ENCODE peak calls at places on chromosomes 2 and 18, in seven cellular contexts. X is stimulated activated CD8-positive, alpha-beta memory T cell treated with anti-CD3 and anti-CD28 coated beads, Interleukin-15, amount 100 ng/mL, for 48 hours; Y is amniotic stem cell; O is A673; G is heart right ventricle; U is lower leg skin; T is breast epithelium. H is an unnamed sample.

GRCh38 chr2:61620244-61621159 is 82.3 kb upstream of the XPO1 start:
- DNase-seq in X (no peak), Y (peak; percentile 1), O (peak; percentile 39), G (no peak), U (no peak), T (no peak), H (no peak)

GRCh38 chr2:203040966-203041521 is 26.4 kb downstream of the NBEAL1 start:
- DNase-seq in X (no peak), Y (no peak), O (no peak), G (no peak), U (no peak), T (no peak), H (peak; percentile 58)

GRCh38 chr2:84057917-84058316 is 401.2 kb downstream of the SUCLG1 start:
- DNase-seq in X (no peak), Y (no peak), O (no peak), G (no peak), U (no peak), T (no peak), H (no peak)

GRCh38 chr2:12717988-12718661 is 1.4 kb downstream of the TRIB2 start:
- DNase-seq in X (no peak), Y (peak; percentile 9), O (peak; percentile 65), G (no peak), U (no peak), T (no peak), H (peak; percentile 31)

GRCh38 chr2:37026050-37026449 is 58.1 kb downstream of the HEATR5B start:
- DNase-seq in X (no peak), Y (no peak), O (peak; percentile 40), G (no peak), U (no peak), T (no peak), H (no peak)

GRCh38 chr18:70195852-70196434 is 9.5 kb downstream of the RTTN start:
- DNase-seq in X (no peak), Y (peak; percentile 33), O (peak; percentile 57), G (no peak), U (no peak), T (no peak), H (no peak)

GRCh38 chr2:86455181-86455580 is 14.0 kb downstream of the KDM3A start:
- DNase-seq in X (no peak), Y (no peak), O (no peak), G (no peak), U (no peak), T (no peak), H (no peak)

GRCh38 chr18:63025251-63025710 is 294.3 kb downstream of the BCL2 start:
- DNase-seq in X (no peak), Y (no peak), O (peak; percentile 63), G (no peak), U (no peak), T (peak; percentile 61), H (peak; percentile 31)

GRCh38 chr2:7437716-7438648 is 520.8 kb downstream of the RNF144A start:
- DNase-seq in X (no peak), Y (no peak), O (no peak), G (no peak), U (no peak), T (no peak), H (no peak)

GRCh38 chr2:204264068-204264693 is 281.1 kb upstream of the PARD3B start:
- DNase-seq in X (no peak), Y (no peak), O (peak; percentile 62), G (no peak), U (no peak), T (no peak), H (no peak)

GRCh38 chr2:100260712-100261620 is 61.3 kb downstream of the LONRF2 start:
- DNase-seq in X (no peak), Y (peak; percentile 60), O (peak; percentile 39), G (peak; percentile 61), U (peak; percentile 53), T (peak; percentile 70), H (peak; percentile 41)

GRCh38 chr18:9868857-9869712 is 16.7 kb upstream of the TXNDC2 start:
- DNase-seq in X (no peak), Y (no peak), O (no peak), G (no peak), U (no peak), T (no peak), H (no peak)

GRCh38 chr2:104853926-104854506 is at the start of gene POU3F3:
- DNase-seq in X (peak; percentile 40), Y (no peak), O (peak; percentile 94), G (peak; percentile 51), U (peak; percentile 87), T (no peak), H (peak; percentile 73)

GRCh38 chr2:152505495-152505906 is 170.5 kb downstream of the FMNL2 start:
- DNase-seq in X (no peak), Y (no peak), O (no peak), G (peak; percentile 25), U (peak; percentile 49), T (no peak), H (no peak)

GRCh38 chr2:178331474-178332431 is 119.2 kb downstream of the PRKRA start:
- DNase-seq in X (no peak), Y (no peak), O (no peak), G (no peak), U (peak; percentile 48), T (no peak), H (no peak)

GRCh38 chr2:147945660-147946059 is 74.9 kb downstream of the ORC4 start:
- DNase-seq in X (no peak), Y (no peak), O (peak; percentile 9), G (no peak), U (no peak), T (no peak), H (no peak)

GRCh38 chr2:233845301-233846060 is 8.9 kb downstream of the HJURP start:
- DNase-seq in X (no peak), Y (no peak), O (no peak), G (no peak), U (no peak), T (no peak), H (no peak)

GRCh38 chr18:35982404-35983114 is 10.1 kb downstream of the RMP24 start:
- DNase-seq in X (no peak), Y (peak; percentile 29), O (peak; percentile 6), G (no peak), U (no peak), T (no peak), H (no peak)

GRCh38 chr2:67260348-67261277 is 136.5 kb upstream of the ETAA1 start:
- DNase-seq in X (no peak), Y (peak; percentile 95), O (no peak), G (peak; percentile 34), U (peak; percentile 60), T (no peak), H (peak; percentile 68)

GRCh38 chr2:218876562-218877219 is 4.0 kb upstream of the WNT10A start:
- DNase-seq in X (no peak), Y (no peak), O (peak; percentile 82), G (no peak), U (peak; percentile 73), T (no peak), H (no peak)

GRCh38 chr18:39305756-39306155 is 1740.2 kb upstream of the CELF4 start:
- DNase-seq in X (no peak), Y (no peak), O (no peak), G (no peak), U (no peak), T (no peak), H (no peak)

GRCh38 chr2:177568393-177568792 is 175.8 kb downstream of the AGPS start:
- DNase-seq in X (no peak), Y (no peak), O (no peak), G (no peak), U (no peak), T (no peak), H (no peak)

GRCh38 chr2:98669675-98670074 is 61.3 kb downstream of the MGAT4A start:
- DNase-seq in X (no peak), Y (no peak), O (no peak), G (no peak), U (no peak), T (no peak), H (no peak)

GRCh38 chr2:232385660-232386489 is 7.3 kb downstream of the ALPP start:
- DNase-seq in X (no peak), Y (peak; percentile 14), O (no peak), G (no peak), U (no peak), T (no peak), H (no peak)

GRCh38 chr2:62292190-62292589 is 96.3 kb downstream of the B3GNT2 start:
- DNase-seq in X (no peak), Y (no peak), O (no peak), G (no peak), U (no peak), T (no peak), H (no peak)

GRCh38 chr2:67923696-67924095 is 139.1 kb downstream of the C1D start:
- DNase-seq in X (no peak), Y (no peak), O (peak; percentile 46), G (no peak), U (no peak), T (no peak), H (no peak)

GRCh38 chr18:54075681-54076080 is 148.8 kb downstream of the MBD2 start:
- DNase-seq in X (no peak), Y (no peak), O (no peak), G (no peak), U (no peak), T (no peak), H (no peak)

GRCh38 chr2:15939556-15939853 is 845 bp upstream of the MYCN start:
- DNase-seq in X (peak; percentile 21), Y (no peak), O (no peak), G (peak; percentile 74), U (no peak), T (no peak), H (no peak)

GRCh38 chr2:65075605-65076344 is 19.6 kb downstream of the CEP68 start:
- DNase-seq in X (no peak), Y (no peak), O (no peak), G (peak; percentile 52), U (no peak), T (no peak), H (peak; percentile 66)

GRCh38 chr18:47944972-47945843 is 14.7 kb upstream of the SMAD2 start:
- DNase-seq in X (no peak), Y (peak; percentile 5), O (no peak), G (no peak), U (no peak), T (no peak), H (no peak)

GRCh38 chr2:28412625-28413151 is 20.0 kb downstream of the FOSL2 start:
- DNase-seq in X (no peak), Y (no peak), O (no peak), G (no peak), U (no peak), T (no peak), H (no peak)

GRCh38 chr2:88831792-88832248 is 140.3 kb downstream of the RPIA start:
- DNase-seq in X (peak; percentile 14), Y (no peak), O (peak; percentile 40), G (peak; percentile 51), U (no peak), T (no peak), H (peak; percentile 58)

GRCh38 chr2:113757059-113757657 is 716 bp upstream of the SLC35F5 start:
- DNase-seq in X (no peak), Y (no peak), O (no peak), G (no peak), U (no peak), T (no peak), H (no peak)

GRCh38 chr2:65282492-65283053 is 54.9 kb downstream of the ACTR2 start:
- DNase-seq in X (no peak), Y (no peak), O (no peak), G (no peak), U (no peak), T (no peak), H (no peak)

GRCh38 chr2:189060096-189060642 is 86.0 kb downstream of the COL3A1 start:
- DNase-seq in X (no peak), Y (no peak), O (no peak), G (no peak), U (no peak), T (no peak), H (no peak)

GRCh38 chr2:180222642-180223041 is 215.5 kb upstream of the CWC22 start:
- DNase-seq in X (no peak), Y (peak; percentile 5), O (peak; percentile 5), G (no peak), U (peak; percentile 51), T (no peak), H (no peak)

H was measured in left colon.